ENCODE peak calls at places on chromosomes 4 and X, in five cellular contexts. L is neuronal stem cell, E is hepatocyte, K is H9, V is fibroblast of lung. S is an unnamed sample.
A peak's percentile ranks its signal among the peaks of the same experiment; 100 is the strongest.

GRCh38 chrX:154398668-154399526 is 720 bp downstream of the RPL10 start:
- DNase-seq in K (peak; percentile 70), V (peak; percentile 85), E (peak; percentile 85), L (no peak), S (peak; percentile 81)

GRCh38 chrX:128106630-128107029 is 54.4 kb upstream of the ACTRT1 start:
- DNase-seq in K (peak; percentile 28), V (no peak), L (peak; percentile 8), E (peak; percentile 22), S (peak; percentile 49)

GRCh38 chrX:15956684-15957083 is 102.1 kb upstream of the AP1S2 start:
- DNase-seq in E (peak; percentile 14), K (peak; percentile 78), L (peak; percentile 48), V (no peak), S (no peak)

GRCh38 chrX:13778916-13779315 is 38.0 kb downstream of the GPM6B start:
- DNase-seq in V (peak; percentile 49), L (no peak), K (no peak), E (no peak), S (peak; percentile 68)

GRCh38 chrX:153460826-153461225 is 9.6 kb downstream of the HAUS7 start:
- DNase-seq in K (peak; percentile 72), L (no peak), E (peak; percentile 57), V (peak; percentile 48), S (peak; percentile 47)

GRCh38 chr4:3193531-3194203 is 55.3 kb upstream of the MSANTD1 start:
- DNase-seq in K (no peak), E (no peak), L (no peak), V (peak; percentile 49), S (peak; percentile 44)

GRCh38 chr4:86481429-86481828 is 112.7 kb upstream of the PTPN13 start:
- DNase-seq in V (no peak), K (no peak), E (no peak), L (peak; percentile 72), S (no peak)

GRCh38 chr4:113145519-113146291 is 96.3 kb downstream of the ANK2 start:
- DNase-seq in L (peak; percentile 45), K (peak; percentile 73), V (no peak), E (no peak), S (no peak)

GRCh38 chrX:107894038-107894437 is 68.4 kb downstream of the MID2 start:
- DNase-seq in V (peak; percentile 57), E (peak; percentile 59), K (no peak), L (peak; percentile 11), S (peak; percentile 47)

GRCh38 chr4:71472946-71473345 is 134.1 kb downstream of the SLC4A4 start:
- DNase-seq in V (peak; percentile 49), E (no peak), K (no peak), L (no peak), S (no peak)

GRCh38 chr4:54099959-54100606 is at the start of gene GSX2:
- DNase-seq in L (no peak), E (no peak), V (no peak), K (peak; percentile 53), S (no peak)

GRCh38 chr4:186695392-186695791 is 28.3 kb downstream of the FAT1 start:
- DNase-seq in E (no peak), L (no peak), K (no peak), V (no peak), S (no peak)

GRCh38 chrX:111394581-111394980 is 17.4 kb downstream of the DCX start:
- DNase-seq in L (no peak), V (no peak), E (no peak), K (no peak), S (no peak)

GRCh38 chrX:84487365-84488353 is 14.6 kb downstream of the HDX start:
- DNase-seq in E (no peak), V (no peak), L (no peak), K (no peak), S (no peak)

GRCh38 chrX:110965409-110965808 is 130.6 kb upstream of the PAK3 start:
- DNase-seq in V (no peak), L (no peak), E (no peak), K (no peak), S (no peak)

GRCh38 chr4:185779520-185779919 is 32.5 kb downstream of the SORBS2 start:
- DNase-seq in K (no peak), E (no peak), L (peak; percentile 26), V (no peak), S (peak; percentile 82)

GRCh38 chr4:3227878-3228675 is 20.9 kb upstream of the MSANTD1 start:
- DNase-seq in L (no peak), V (peak; percentile 9), K (no peak), E (no peak), S (no peak)

GRCh38 chr4:110641218-110641617 is 18.3 kb upstream of the PITX2 start:
- DNase-seq in K (peak; percentile 66), V (no peak), L (no peak), E (no peak), S (no peak)

GRCh38 chr4:93719552-93719951 is 109.0 kb upstream of the ATOH1 start:
- DNase-seq in V (peak; percentile 9), E (no peak), K (no peak), L (no peak), S (no peak)

GRCh38 chrX:12440245-12440644 is 302.0 kb downstream of the FRMPD4 start:
- DNase-seq in E (no peak), K (peak; percentile 30), V (no peak), L (no peak), S (no peak)

GRCh38 chrX:333611-334311 is 15.2 kb upstream of the GTPBP6 start:
- DNase-seq in V (no peak), E (no peak), L (no peak), K (no peak), S (no peak)

GRCh38 chr4:88204882-88205281 is 46.4 kb upstream of the ABCG2 start:
- DNase-seq in K (no peak), V (no peak), L (no peak), E (no peak), S (peak; percentile 90)

GRCh38 chrX:118736394-118737010 is 9.1 kb downstream of the IL13RA1 start:
- DNase-seq in V (no peak), E (no peak), K (no peak), L (no peak), S (no peak)

GRCh38 chr4:151887151-151887815 is 126.5 kb upstream of the GATB start:
- DNase-seq in K (no peak), L (no peak), V (peak; percentile 16), E (no peak), S (no peak)

GRCh38 chrX:723781-724180 is 93.2 kb downstream of the SHOX start:
- DNase-seq in E (no peak), L (no peak), V (no peak), K (no peak), S (no peak)

GRCh38 chrX:71652405-71652804 is 14.9 kb upstream of the LOC101059915 start:
- DNase-seq in V (peak; percentile 57), E (peak; percentile 64), L (peak; percentile 14), K (no peak), S (peak; percentile 56)

GRCh38 chrX:17039826-17040225 is 93.4 kb downstream of the REPS2 start:
- DNase-seq in V (peak; percentile 79), L (no peak), E (no peak), K (no peak), S (no peak)

GRCh38 chr4:152554742-152555141 is 18.9 kb upstream of the FBXW7 start:
- DNase-seq in E (no peak), V (no peak), K (no peak), L (no peak), S (no peak)

GRCh38 chr4:56575820-56576429 is 70.3 kb downstream of the ARL9 start:
- DNase-seq in E (peak; percentile 33), K (no peak), V (peak; percentile 74), L (no peak), S (peak; percentile 42)

GRCh38 chr4:153669838-153670237 is 14.2 kb upstream of the TLR2 start:
- DNase-seq in V (no peak), E (no peak), L (no peak), K (no peak), S (no peak)

GRCh38 chr4:153663667-153664066 is 20.4 kb upstream of the TLR2 start:
- DNase-seq in L (no peak), V (no peak), E (no peak), K (no peak), S (no peak)

GRCh38 chr4:153668647-153669046 is 15.4 kb upstream of the TLR2 start:
- DNase-seq in V (no peak), K (no peak), L (no peak), E (no peak), S (no peak)
- H3K9me3 ChIP-seq in V (no peaks in the 10 kb centered on the region), K (no peaks in the 10 kb centered on the region), L (no peaks in the 10 kb centered on the region), E (no peaks in the 10 kb centered on the region), S (no peaks in the 10 kb centered on the region)

DNA sequence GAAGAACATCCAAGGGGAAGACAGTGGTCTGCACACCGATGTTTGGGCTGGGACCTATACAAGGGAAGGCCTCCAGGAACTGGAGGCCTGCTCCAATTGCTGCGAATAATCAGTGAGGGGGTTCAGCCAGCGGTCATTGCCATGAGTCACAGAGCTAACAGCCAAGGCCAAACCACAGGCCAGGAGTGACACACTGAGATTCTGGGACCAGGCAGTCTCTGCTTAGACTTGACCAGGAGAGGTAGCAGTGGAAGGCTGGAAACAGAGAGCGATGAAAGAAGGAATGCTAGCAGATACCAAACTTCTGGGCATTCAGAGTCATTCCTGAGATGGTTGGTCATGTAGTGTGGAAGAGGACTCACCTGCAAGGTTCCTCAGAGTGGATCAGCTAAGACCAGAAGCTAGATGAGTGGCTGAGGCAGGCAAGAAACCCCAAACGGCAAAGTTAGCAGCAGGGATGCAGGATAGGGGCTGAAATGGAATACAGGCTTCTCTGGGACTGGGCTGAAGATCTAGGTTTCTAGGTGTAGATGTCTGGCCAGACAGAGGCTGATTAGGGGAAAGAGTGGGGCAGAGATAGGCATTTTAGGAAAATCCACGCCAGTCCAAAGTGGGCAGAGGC is 54.7 kb downstream of the CNGA2 start:
- DNase-seq in E (no peak), K (no peak), V (peak; percentile 52), L (no peak), S (peak; percentile 39)
- H2AFZ ChIP-seq in E (no peak overlapping the region), K (no peak overlapping the region), V (no peak overlapping the region), L (no peak overlapping the region), S (no peak overlapping the region)

DNA sequence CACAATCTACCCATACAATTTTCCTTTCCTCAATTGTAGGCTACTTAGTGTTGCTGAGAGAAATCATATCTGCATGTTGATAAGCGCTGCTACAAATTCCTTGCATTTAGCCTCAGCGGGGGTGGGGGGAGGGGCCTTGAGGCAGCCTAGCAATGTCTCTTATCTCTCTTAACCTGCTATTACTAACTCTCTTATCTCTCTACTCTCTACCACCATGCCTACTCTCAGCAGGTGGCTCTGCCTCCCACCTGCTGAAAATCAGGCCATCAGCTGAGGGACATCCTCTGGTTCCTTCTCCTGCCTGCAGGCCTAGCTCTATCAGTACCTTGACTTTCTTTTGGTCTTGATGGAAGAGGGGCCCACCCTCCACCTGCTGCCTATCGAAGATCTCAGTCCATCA is 98.9 kb downstream of the GPR82 start:
- DNase-seq in K (no peak), L (no peak), V (no peak), E (peak; percentile 26), S (no peak)
- H3K9me3 ChIP-seq in K (no peaks in the 10 kb centered on the region), L (no peaks in the 10 kb centered on the region), V (no peaks in the 10 kb centered on the region), E (no peaks in the 10 kb centered on the region), S (no peaks in the 10 kb centered on the region)

GRCh38 chr4:153950100-153950979 is 161.5 kb upstream of the SFRP2 start:
- DNase-seq in V (no peak), K (no peak), E (no peak), L (no peak), S (no peak)
- H2AFZ ChIP-seq in V (no peak overlapping the region), K (no peak overlapping the region), E (no peak overlapping the region), L (no peak overlapping the region), S (no peak overlapping the region)

GRCh38 chr4:139416073-139416673 is 37.7 kb upstream of the RAB33B start:
- DNase-seq in V (peak; percentile 71), L (no peak), E (peak; percentile 40), K (no peak), S (peak; percentile 58)
- H3K9me3 ChIP-seq in V (no peaks in the 10 kb centered on the region), L (peaks cover 2% of the 10 kb centered on the region), E (no peaks in the 10 kb centered on the region), K (no peaks in the 10 kb centered on the region), S (no peaks in the 10 kb centered on the region)

S was measured in endothelial cell of umbilical vein.